ENCODE peak calls at places on chromosomes 11 and 22, in four cellular contexts. C, T, J and R are unnamed samples.

GRCh38 chr22:26615830-26616435 is 1.9 kb downstream of the CRYBB1 start:
- DNase-seq in C (no peak), T (no peak), J (no peak), R (no peak)

GRCh38 chr22:46914481-46914880 is 152.0 kb downstream of the TBC1D22A start:
- DNase-seq in T (no peak), J (no peak), C (no peak), R (no peak)

GRCh38 chr11:110712643-110713468 is 619 bp upstream of the ARHGAP20 start:
- DNase-seq in J (peak), T (no peak), C (no peak), R (peak)

GRCh38 chr22:26134654-26135330 is 34.5 kb upstream of the SEZ6L start:
- DNase-seq in T (peak), J (no peak), C (no peak), R (no peak)

GRCh38 chr11:42462558-42463310 is 849.1 kb upstream of the API5 start:
- DNase-seq in C (no peak), J (no peak), T (no peak), R (no peak)

GRCh38 chr11:29159552-29160465 is 857.0 kb downstream of the KCNA4 start:
- DNase-seq in C (peak), J (peak), T (peak), R (peak)

GRCh38 chr11:83628622-83629347 is 342.6 kb upstream of the CCDC90B start:
- DNase-seq in T (no peak), J (no peak), C (no peak), R (no peak)

GRCh38 chr22:31659246-31659645 is 2.8 kb downstream of the PISD start:
- DNase-seq in J (no peak), T (no peak), C (no peak), R (no peak)

GRCh38 chr11:26623076-26623666 is 51.1 kb upstream of the MUC15 start:
- DNase-seq in J (no peak), C (no peak), T (no peak), R (no peak)

GRCh38 chr22:49212466-49212865 is 615.2 kb downstream of the BRD1 start:
- DNase-seq in J (no peak), T (no peak), C (no peak), R (no peak)

GRCh38 chr22:49147617-49148175 is 680.0 kb downstream of the BRD1 start:
- DNase-seq in J (no peak), C (no peak), T (no peak), R (no peak)

GRCh38 chr22:47391169-47392053 is 629.0 kb downstream of the TBC1D22A start:
- DNase-seq in C (no peak), T (no peak), J (no peak), R (no peak)

GRCh38 chr11:25612806-25613205 is 719.1 kb upstream of the ANO3 start:
- DNase-seq in T (no peak), J (no peak), C (no peak), R (no peak)

GRCh38 chr11:77252555-77253270 is 48.8 kb downstream of the GDPD4 start:
- DNase-seq in C (no peak), J (no peak), T (no peak), R (no peak)

GRCh38 chr11:18312663-18313420 is 9.1 kb downstream of the HPS5 start:
- DNase-seq in J (no peak), C (peak), T (no peak), R (no peak)

GRCh38 chr11:89067264-89067663 is 1.5 kb upstream of the GRM5 start:
- DNase-seq in C (no peak), T (no peak), J (no peak), R (no peak)

GRCh38 chr11:118342503-118343161 is at the start of gene CD3D:
- DNase-seq in T (no peak), C (no peak), J (no peak), R (no peak)

GRCh38 chr11:128188346-128189115 is 398.8 kb downstream of the ETS1 start:
- DNase-seq in C (no peak), T (no peak), J (no peak), R (no peak)

GRCh38 chr11:746289-747175 is 732 bp upstream of the TALDO1 start:
- DNase-seq in T (peak), C (no peak), J (peak), R (no peak)

GRCh38 chr11:34274712-34275398 is 83.0 kb downstream of the ABTB2 start:
- DNase-seq in C (peak), T (peak), J (no peak), R (no peak)

DNA sequence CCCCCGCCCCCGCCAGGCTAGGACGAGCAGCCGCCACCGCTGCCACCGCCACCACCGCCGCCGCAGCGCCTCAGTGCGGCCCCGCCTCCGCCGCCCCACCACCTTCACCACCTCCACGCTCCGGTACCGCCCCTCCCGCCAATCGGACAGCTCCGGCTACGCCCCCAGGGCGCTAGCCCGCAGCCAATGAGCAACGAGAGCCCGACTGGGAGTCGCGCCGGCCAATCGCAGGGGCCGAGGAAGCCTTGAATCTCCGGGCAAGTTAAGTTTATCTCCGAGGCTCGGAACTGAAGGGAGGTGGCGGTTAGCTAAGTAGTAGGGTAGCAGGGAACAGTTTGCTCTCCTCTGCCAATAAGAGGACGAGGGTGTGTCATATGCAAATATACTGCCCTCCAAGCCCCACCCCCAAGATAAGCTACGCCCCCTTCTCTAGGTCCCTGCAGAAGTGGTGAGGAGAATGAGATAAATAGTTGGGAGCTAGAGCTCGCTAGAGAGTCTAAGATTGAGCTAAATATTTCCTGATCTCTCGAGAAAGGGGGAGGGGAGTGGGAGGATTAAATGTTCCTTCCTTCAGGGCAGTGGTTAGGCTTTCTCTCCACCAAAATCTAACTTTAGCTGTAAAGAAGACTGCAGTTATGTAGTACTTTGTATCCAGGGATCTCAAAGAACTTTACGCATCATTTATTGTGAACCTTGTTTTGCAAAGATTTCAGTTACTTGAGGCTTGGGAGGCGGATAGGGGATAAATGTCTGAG is at the start of gene SESN3:
- DNase-seq in C (peak), T (peak), J (peak), R (peak)
- TF ChIP-seq CTCF in C (peak), T (no peak), J (no peak), R (no peak)

DNA sequence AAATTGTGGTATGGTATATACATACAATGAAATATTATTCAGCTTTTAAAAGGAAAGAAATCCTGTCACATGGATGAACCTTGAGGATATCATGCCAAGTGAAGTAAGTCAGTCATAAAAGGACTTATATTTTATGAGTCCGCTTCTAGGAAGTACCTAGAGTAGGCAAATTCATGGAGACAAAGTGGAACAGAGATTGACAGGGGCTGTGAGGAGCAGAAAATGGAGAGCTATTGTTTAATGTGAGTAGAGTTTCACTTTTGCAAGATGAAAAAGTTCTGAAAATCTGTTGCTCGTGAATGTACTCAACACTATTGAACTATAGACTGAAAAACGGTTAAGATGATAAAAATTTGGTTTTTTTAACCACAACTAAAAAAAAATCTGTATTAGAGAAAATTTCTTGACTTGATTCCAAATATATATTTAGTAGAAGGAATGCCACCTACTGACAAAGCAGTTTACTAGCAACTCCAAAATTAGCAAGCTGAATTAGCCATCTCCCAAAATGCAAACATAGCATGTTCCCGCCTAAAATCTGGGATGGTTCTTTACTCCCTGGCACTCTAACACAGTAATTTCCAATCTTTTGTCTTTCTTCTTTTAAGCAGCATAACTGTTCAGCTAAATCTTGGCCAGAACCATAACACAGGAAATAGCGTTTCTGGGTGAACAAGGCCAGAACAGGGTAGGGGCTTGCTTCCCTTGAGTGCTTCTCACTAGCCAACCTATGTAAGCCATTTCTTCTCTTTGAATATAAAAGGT is 1.5 kb downstream of the UFD1 start:
- DNase-seq in C (no peak), J (no peak), T (no peak), R (no peak)
- TF ChIP-seq CTCF in C (peak), J (peak), T (peak), R (no peak)

DNA sequence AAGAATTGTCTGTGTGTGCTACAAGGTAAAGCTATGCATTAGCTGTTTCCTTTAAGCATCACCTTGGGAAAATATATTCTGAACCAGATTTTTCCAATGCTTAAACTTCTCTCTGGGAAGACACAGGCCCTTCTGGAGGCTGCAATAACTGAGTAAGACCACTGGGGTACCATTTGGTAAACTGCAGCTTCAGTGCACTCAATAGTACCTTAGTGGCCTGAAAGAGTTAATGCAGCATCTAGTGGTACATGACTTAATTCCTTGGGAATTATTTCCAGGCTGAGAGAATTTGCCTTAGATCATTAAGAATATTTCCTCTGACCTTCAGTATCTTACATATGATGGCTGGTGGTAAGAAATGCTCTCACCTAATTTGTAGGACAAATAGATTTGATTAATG is 727.4 kb downstream of the DLG2 start:
- DNase-seq in J (peak), C (no peak), T (no peak), R (no peak)
- TF ChIP-seq CTCF in J (peak), C (no peak), T (peak), R (peak)

DNA sequence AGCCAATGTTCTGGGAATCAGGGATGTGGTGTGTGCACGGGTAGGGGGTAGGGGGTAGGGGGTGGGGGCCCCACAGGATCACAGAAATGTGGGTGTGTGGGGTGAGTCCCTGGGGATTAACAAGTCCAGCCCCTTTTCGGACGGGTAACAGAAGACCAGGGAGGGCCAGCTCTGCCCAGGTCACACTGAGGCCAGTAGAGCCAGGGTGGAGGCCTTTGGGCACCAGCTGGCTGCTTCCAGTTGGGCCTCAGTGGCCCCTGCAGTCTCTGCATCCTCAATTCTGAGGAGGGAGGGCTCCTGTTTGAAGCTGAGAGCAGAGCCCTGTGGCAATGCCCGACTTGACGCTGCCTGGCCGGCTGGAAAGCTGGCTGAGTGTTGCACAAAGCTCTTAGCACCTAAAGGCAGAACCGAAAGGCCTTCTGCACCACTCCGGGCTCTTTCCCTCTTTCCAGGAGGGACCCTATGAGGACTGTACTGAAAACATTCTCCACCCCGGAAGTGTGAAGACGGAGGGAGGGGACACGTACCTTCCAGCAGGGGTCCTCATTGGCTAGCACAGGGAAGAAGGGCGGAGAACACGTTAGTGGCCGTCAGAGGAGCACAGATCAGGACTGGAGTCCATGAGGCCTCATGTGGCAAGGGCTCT is 120.4 kb downstream of the PHF21B start:
- DNase-seq in C (no peak), T (no peak), J (peak), R (no peak)
- TF ChIP-seq CTCF in C (peak), T (no peak), J (peak), R (no peak)

GRCh38 chr22:37283393-37283937 is 1.2 kb downstream of the CYTH4 start:
- DNase-seq in C (no peak), T (no peak), J (no peak), R (no peak)
- TF ChIP-seq CTCF in C (peak), T (no peak), J (no peak), R (no peak)

GRCh38 chr11:93772123-93772522 is 12.0 kb upstream of the MED17 start:
- DNase-seq in C (no peak), J (no peak), T (no peak), R (no peak)
- TF ChIP-seq CTCF in C (no peak), J (no peak), T (no peak), R (no peak)

GRCh38 chr11:68825603-68826002 is 16.1 kb downstream of the CPT1A start:
- DNase-seq in J (peak), C (no peak), T (no peak), R (no peak)
- TF ChIP-seq CTCF in J (peak), C (no peak), T (no peak), R (no peak)

DNA sequence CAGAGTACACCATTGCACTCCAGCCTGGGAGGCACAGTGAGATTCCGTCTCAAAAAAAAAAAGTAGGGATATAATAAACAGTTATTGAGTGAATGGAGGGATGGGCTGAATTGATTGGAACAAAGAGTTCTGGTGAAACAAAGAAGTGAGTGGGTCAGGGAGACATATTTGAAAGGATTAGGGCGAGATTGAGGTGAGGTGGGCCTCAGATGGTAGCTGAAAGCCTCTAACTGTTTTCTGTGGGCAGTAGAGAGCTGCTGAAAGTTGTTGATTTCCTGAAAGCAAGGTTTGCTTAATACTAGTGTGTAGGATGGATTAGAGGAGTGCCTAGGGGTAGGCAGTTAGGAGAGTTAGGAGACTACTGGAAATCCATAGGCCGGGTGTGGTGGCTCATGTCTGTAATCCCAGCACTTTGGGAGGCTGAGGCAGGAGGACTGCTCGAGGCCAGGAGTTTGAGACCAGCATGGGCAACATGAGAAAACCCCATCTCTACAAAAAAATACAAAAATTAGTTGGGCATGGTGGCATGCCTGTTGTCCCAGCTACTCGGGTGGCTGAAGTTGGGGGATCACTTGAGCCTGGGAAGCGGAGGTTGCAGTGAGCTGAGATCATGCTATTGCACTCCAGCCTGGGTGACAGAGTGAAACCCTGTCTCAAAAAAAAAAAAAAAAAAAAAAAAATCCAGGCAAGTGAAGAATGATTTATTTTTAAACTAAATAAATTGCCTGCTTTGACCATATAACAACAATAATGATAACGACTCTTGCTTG is 41.4 kb upstream of the PTPRJ start:
- DNase-seq in T (no peak), J (no peak), C (no peak), R (no peak)
- TF ChIP-seq CTCF in T (no peak), J (no peak), C (no peak), R (no peak)

GRCh38 chr11:47551086-47551485 is 1.8 kb downstream of the CELF1 start:
- DNase-seq in J (peak), T (no peak), C (no peak), R (no peak)
- TF ChIP-seq CTCF in J (peak), T (peak), C (peak), R (no peak)